ENCODE peak calls at places on chromosomes 5 and 9, in eight cellular contexts. N, T, P, F, S, E, C and V are unnamed samples.

GRCh38 chr9:38205279-38205678 is 136.3 kb upstream of the SHB start:
- DNase-seq in P (no peak), N (no peak), T (no peak), F (no peak), E (peak), S (no peak), C (no peak), V (no peak)

GRCh38 chr5:57316798-57317327 is 143.0 kb downstream of the GPBP1 start:
- DNase-seq in C (peak), E (peak), S (no peak), F (no peak), T (no peak), N (peak), P (no peak), V (no peak)

GRCh38 chr5:72064801-72065570 is 42.3 kb upstream of the MAP1B start:
- DNase-seq in C (no peak), P (peak), T (no peak), F (no peak), N (no peak), E (peak), S (peak), V (no peak)

GRCh38 chr9:12684923-12685468 is 8.2 kb upstream of the TYRP1 start:
- DNase-seq in P (no peak), F (no peak), T (no peak), E (no peak), S (no peak), N (no peak), C (no peak), V (no peak)

GRCh38 chr9:134955801-134956200 is 38.1 kb upstream of the FCN1 start:
- DNase-seq in S (no peak), F (no peak), C (no peak), T (no peak), P (no peak), E (no peak), N (no peak), V (no peak)

GRCh38 chr9:34989056-34989945 is at the start of gene DNAJB5:
- DNase-seq in S (peak), C (peak), T (peak), E (peak), P (peak), F (peak), N (peak), V (peak)

GRCh38 chr5:158570502-158570901 is 529.2 kb downstream of the EBF1 start:
- DNase-seq in T (no peak), S (no peak), P (no peak), N (no peak), E (peak), C (no peak), F (no peak), V (no peak)

GRCh38 chr5:110169461-110169860 is 479.7 kb downstream of the MAN2A1 start:
- DNase-seq in T (no peak), C (no peak), E (no peak), S (no peak), F (no peak), N (no peak), P (no peak), V (no peak)

GRCh38 chr9:124415852-124416484 is 726 bp upstream of the PSMB7 start:
- DNase-seq in T (no peak), S (peak), F (no peak), E (no peak), P (peak), C (no peak), N (no peak), V (peak)

GRCh38 chr9:127263664-127264063 is 910 bp upstream of the GARNL3 start:
- DNase-seq in C (no peak), F (no peak), P (no peak), T (peak), N (no peak), E (no peak), S (no peak), V (no peak)

GRCh38 chr5:103397996-103398581 is 139.5 kb downstream of the MACIR start:
- DNase-seq in C (no peak), P (no peak), E (peak), S (no peak), N (no peak), F (no peak), T (no peak), V (no peak)

GRCh38 chr9:130040901-130041647 is 1.9 kb downstream of the FNBP1 start:
- DNase-seq in E (no peak), S (no peak), T (no peak), N (no peak), F (no peak), C (no peak), P (no peak), V (no peak)

GRCh38 chr9:130041648-130042405 is 1.2 kb downstream of the FNBP1 start:
- DNase-seq in E (peak), P (peak), N (no peak), T (peak), F (no peak), S (peak), C (peak), V (no peak)

GRCh38 chr9:130042406-130042930 is 521 bp downstream of the FNBP1 start:
- DNase-seq in T (peak), E (no peak), F (no peak), S (peak), C (peak), N (peak), P (peak), V (peak)

GRCh38 chr9:130042931-130043653 is at the start of gene FNBP1:
- DNase-seq in F (no peak), N (peak), T (peak), E (peak), S (peak), P (peak), C (peak), V (peak)

GRCh38 chr9:130039504-130040147 is 3.4 kb downstream of the FNBP1 start:
- DNase-seq in T (peak), P (peak), N (peak), C (no peak), S (peak), E (peak), F (no peak), V (peak)
- TF ChIP-seq EZH2phosphoT487 in T (no peak), P (no peak), N (no peak), C (no peak), S (no peak), E (no peak), F (no peak), V (no peak)

DNA sequence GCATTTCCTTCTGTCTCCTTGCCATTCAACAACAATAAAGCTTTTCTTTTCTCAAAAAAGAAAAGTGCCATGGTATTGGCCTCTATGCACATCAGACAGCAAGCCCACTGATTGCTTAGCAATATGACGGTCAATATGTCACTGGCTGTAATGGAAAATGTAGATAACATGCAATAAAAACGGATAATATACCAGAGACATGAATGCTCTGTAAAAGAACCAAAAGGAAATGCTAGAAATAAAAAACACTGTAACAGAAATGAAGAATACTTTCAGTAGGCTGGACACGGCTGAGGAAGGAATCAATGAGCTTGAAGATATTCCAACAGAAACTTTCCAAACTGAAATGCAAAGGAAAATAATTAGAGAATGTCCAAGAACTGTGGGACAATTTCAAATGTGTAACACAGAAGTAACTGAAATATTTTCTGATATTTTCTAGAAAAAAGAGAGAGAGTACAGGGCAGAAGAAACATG is 10.0 kb downstream of the PTBP3 start:
- DNase-seq in T (no peak), S (no peak), N (no peak), E (no peak), F (no peak), P (no peak), C (no peak), V (no peak)
- H3K27ac ChIP-seq in T (no peak), S (no peak), N (no peak), E (no peak), F (no peak), P (no peak), C (no peak), V (no peak)

GRCh38 chr5:76715734-76716455 is at the start of gene F2R:
- DNase-seq in E (peak), C (peak), P (peak), S (peak), F (no peak), N (peak), T (peak), V (no peak)
- TF ChIP-seq CTCF in E (peak), C (peak), P (peak), S (peak), F (peak), N (peak), T (peak), V (peak)

GRCh38 chr5:124910354-124911016 is 164.0 kb upstream of the ZNF608 start:
- DNase-seq in S (no peak), P (no peak), N (no peak), C (no peak), E (no peak), F (no peak), T (no peak), V (no peak)
- TF ChIP-seq EZH2phosphoT487 in S (no peak), P (no peak), N (no peak), C (no peak), E (no peak), F (no peak), T (no peak), V (no peak)

DNA sequence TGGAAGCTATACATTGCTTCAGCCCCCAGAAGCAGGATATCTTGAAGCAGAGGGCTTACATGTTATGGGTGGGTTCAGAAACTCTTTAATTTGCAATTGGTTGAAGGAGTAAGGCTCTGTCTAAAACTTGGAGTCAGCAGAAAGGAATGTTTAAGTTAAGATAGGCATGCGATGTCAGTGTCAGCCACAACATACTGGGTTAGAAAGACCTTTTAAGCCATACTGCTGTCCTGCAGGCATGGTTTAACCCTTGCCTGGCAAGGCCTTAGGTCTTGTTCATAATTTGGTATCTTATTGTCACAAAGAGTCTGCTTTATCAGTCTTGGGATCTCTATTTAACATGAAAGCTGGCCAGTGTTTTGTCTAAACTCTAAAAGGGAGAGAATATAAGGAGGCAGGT is 1619.6 kb upstream of the WWC1 start:
- DNase-seq in C (no peak), T (no peak), P (no peak), S (peak), F (no peak), E (no peak), N (no peak), V (no peak)
- H3K27ac ChIP-seq in C (no peak), T (no peak), P (no peak), S (peak), F (no peak), E (no peak), N (no peak), V (no peak)

GRCh38 chr5:6832272-6832671 is 119.0 kb downstream of the TENT4A start:
- DNase-seq in E (no peak), C (no peak), F (no peak), P (no peak), S (no peak), T (no peak), N (no peak), V (no peak)

GRCh38 chr5:6833406-6833805 is 120.2 kb downstream of the TENT4A start:
- DNase-seq in T (no peak), N (no peak), E (no peak), P (no peak), S (no peak), F (no peak), C (no peak), V (no peak)

GRCh38 chr5:6830643-6831239 is 117.5 kb downstream of the TENT4A start:
- DNase-seq in N (no peak), T (no peak), E (no peak), S (no peak), P (no peak), F (no peak), C (no peak), V (no peak)

GRCh38 chr5:6832994-6833393 is 119.8 kb downstream of the TENT4A start:
- DNase-seq in C (no peak), F (no peak), N (peak), T (no peak), P (no peak), E (no peak), S (no peak), V (no peak)

GRCh38 chr5:6831678-6832077 is 118.4 kb downstream of the TENT4A start:
- DNase-seq in T (no peak), C (no peak), F (no peak), P (no peak), E (no peak), S (no peak), N (no peak), V (no peak)
- TF ChIP-seq CTCF in T (no peak), C (no peak), F (no peak), P (no peak), E (no peak), S (no peak), N (no peak), V (no peak)

GRCh38 chr9:123081824-123082223 is 48.4 kb downstream of the GPR21 start:
- DNase-seq in S (peak), P (peak), N (peak), F (peak), T (peak), C (no peak), E (peak), V (peak)
- TF ChIP-seq EZH2phosphoT487 in S (no peak), P (no peak), N (no peak), F (no peak), T (no peak), C (no peak), E (no peak), V (no peak)

GRCh38 chr9:114058688-114059046 is 19.4 kb downstream of the AMBP start:
- DNase-seq in C (no peak), S (no peak), F (no peak), P (no peak), T (no peak), N (no peak), E (no peak), V (no peak)
- H3K27ac ChIP-seq in C (no peak), S (no peak), F (no peak), P (no peak), T (no peak), N (no peak), E (no peak), V (no peak)